ENCODE peak calls at places on chromosome 13, in seven cellular contexts. X is heart left ventricle, E is gastrocnemius medialis, C is ovary, H is esophagus squamous epithelium, O is spleen, R is right lobe of liver. B is an unnamed sample. For H3K4me1, the result is how much of the 10 kb centered on the place peaks cover.

GRCh38 chr13:67296511-67296910 is 66.4 kb upstream of the PCDH9 start:
- DNase-seq in X (no peak), E (no peak), C (no peak), H (no peak), O (no peak), R (no peak), B (no peak)

GRCh38 chr13:30464496-30465351 is 1.0 kb downstream of the HMGB1 start:
- DNase-seq in X (peak), E (peak), C (peak), H (peak), O (peak), R (peak), B (peak)

GRCh38 chr13:35499131-35500051 is 22.9 kb upstream of the MAB21L1 start:
- DNase-seq in X (peak), E (no peak), C (no peak), H (no peak), O (no peak), R (no peak), B (no peak)

GRCh38 chr13:50805805-50806204 is 37.7 kb downstream of the DLEU7 start:
- DNase-seq in X (no peak), E (no peak), C (no peak), H (no peak), O (no peak), R (no peak), B (no peak)

GRCh38 chr13:61192826-61193225 is 222.8 kb downstream of the PCDH20 start:
- DNase-seq in X (no peak), E (no peak), C (no peak), H (no peak), O (no peak), R (no peak), B (no peak)

GRCh38 chr13:22451345-22451744 is 729.4 kb upstream of the SGCG start:
- DNase-seq in X (peak), E (peak), C (no peak), H (no peak), O (no peak), R (no peak), B (no peak)

GRCh38 chr13:72839831-72840426 is 58.0 kb downstream of the PIBF1 start:
- DNase-seq in X (no peak), E (no peak), C (no peak), H (no peak), O (peak), R (peak), B (no peak)

GRCh38 chr13:46665243-46665629 is 112.3 kb downstream of the LRCH1 start:
- DNase-seq in X (no peak), E (no peak), C (no peak), H (no peak), O (no peak), R (no peak), B (no peak)

GRCh38 chr13:32228330-32229041 is 86.7 kb downstream of the ZAR1L start:
- DNase-seq in X (no peak), E (no peak), C (no peak), H (no peak), O (no peak), R (no peak), B (no peak)

GRCh38 chr13:92739306-92739818 is 487.2 kb upstream of the GPC6 start:
- DNase-seq in X (no peak), E (no peak), C (no peak), H (no peak), O (no peak), R (no peak), B (no peak)

GRCh38 chr13:45092668-45093067 is 27.6 kb upstream of the GTF2F2 start:
- DNase-seq in X (no peak), E (no peak), C (no peak), H (no peak), O (no peak), R (no peak), B (no peak)

GRCh38 chr13:84279166-84279565 is 396.9 kb upstream of the SLITRK1 start:
- DNase-seq in X (no peak), E (no peak), C (no peak), H (no peak), O (no peak), R (no peak), B (no peak)

GRCh38 chr13:64029343-64030093 is 2613.9 kb upstream of the PCDH20 start:
- DNase-seq in X (no peak), E (no peak), C (no peak), H (no peak), O (peak), R (no peak), B (no peak)

GRCh38 chr13:30395192-30396158 is 26.8 kb upstream of the UBE2L5 start:
- DNase-seq in X (peak), E (peak), C (peak), H (peak), O (peak), R (peak), B (peak)

GRCh38 chr13:42553098-42554046 is 20.6 kb upstream of the TNFSF11 start:
- DNase-seq in X (no peak), E (no peak), C (no peak), H (no peak), O (no peak), R (no peak), B (no peak)

GRCh38 chr13:109586509-109587346 is 199.7 kb downstream of the IRS2 start:
- DNase-seq in X (no peak), E (no peak), C (no peak), H (no peak), O (no peak), R (no peak), B (no peak)

GRCh38 chr13:42796747-42797356 is 15.5 kb downstream of the FAM216B start:
- DNase-seq in X (no peak), E (no peak), C (no peak), H (no peak), O (no peak), R (no peak), B (no peak)

GRCh38 chr13:76829572-76830327 is 56.5 kb downstream of the KCTD12 start:
- DNase-seq in X (peak), E (no peak), C (peak), H (no peak), O (no peak), R (no peak), B (no peak)

GRCh38 chr13:21548577-21548976 is 55.4 kb downstream of the MICU2 start:
- DNase-seq in X (no peak), E (no peak), C (no peak), H (no peak), O (no peak), R (no peak), B (no peak)

GRCh38 chr13:109096101-109096500 is 466.7 kb downstream of the MYO16 start:
- DNase-seq in X (no peak), E (no peak), C (no peak), H (no peak), O (no peak), R (no peak), B (no peak)

GRCh38 chr13:73065665-73066350 is 7.0 kb downstream of the KLF5 start:
- DNase-seq in X (no peak), E (no peak), C (no peak), H (no peak), O (no peak), R (no peak), B (peak)

GRCh38 chr13:49838989-49839388 is 46.5 kb upstream of the KPNA3 start:
- DNase-seq in X (no peak), E (no peak), C (no peak), H (no peak), O (no peak), R (no peak), B (no peak)

GRCh38 chr13:41533266-41533665 is 75.9 kb downstream of the RGCC start:
- DNase-seq in X (no peak), E (no peak), C (no peak), H (no peak), O (no peak), R (no peak), B (no peak)

GRCh38 chr13:94968757-94969086 is 256.4 kb upstream of the SOX21 start:
- DNase-seq in X (no peak), E (no peak), C (no peak), H (no peak), O (no peak), R (no peak), B (no peak)

DNA sequence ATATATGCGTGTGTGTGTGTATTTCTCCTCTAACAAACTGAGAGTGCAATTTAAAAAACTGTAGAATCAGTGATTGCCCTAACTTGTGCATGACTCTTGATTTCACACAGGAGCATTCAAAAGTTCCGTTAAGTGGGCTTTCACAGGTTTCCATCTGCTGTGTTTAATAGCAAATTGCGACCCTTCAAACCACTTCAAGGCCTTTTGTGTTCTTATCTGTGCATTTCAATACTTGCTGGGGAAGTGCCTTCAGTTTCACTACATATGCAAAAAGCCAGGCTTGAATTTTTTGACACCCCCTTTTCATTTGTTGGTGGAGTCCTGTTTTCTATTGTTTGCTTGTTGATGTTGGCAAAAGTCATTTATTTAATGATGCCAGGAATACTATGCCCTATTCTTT is 158.0 kb downstream of the TM9SF2 start:
- DNase-seq in X (no peak), E (no peak), C (no peak), H (no peak), O (no peak), R (no peak), B (no peak)
- H3K4me1 ChIP-seq in X (under half), E (under half), C (under half), H (under half), O (under half), R (under half), B (under half)

GRCh38 chr13:113407103-113407530 is 43.2 kb upstream of the GRTP1 start:
- DNase-seq in X (no peak), E (no peak), C (no peak), H (no peak), O (peak), R (no peak), B (peak)
- H3K27ac ChIP-seq in X (peak), E (peak), C (no peak), H (no peak), O (no peak), R (no peak), B (no peak)

DNA sequence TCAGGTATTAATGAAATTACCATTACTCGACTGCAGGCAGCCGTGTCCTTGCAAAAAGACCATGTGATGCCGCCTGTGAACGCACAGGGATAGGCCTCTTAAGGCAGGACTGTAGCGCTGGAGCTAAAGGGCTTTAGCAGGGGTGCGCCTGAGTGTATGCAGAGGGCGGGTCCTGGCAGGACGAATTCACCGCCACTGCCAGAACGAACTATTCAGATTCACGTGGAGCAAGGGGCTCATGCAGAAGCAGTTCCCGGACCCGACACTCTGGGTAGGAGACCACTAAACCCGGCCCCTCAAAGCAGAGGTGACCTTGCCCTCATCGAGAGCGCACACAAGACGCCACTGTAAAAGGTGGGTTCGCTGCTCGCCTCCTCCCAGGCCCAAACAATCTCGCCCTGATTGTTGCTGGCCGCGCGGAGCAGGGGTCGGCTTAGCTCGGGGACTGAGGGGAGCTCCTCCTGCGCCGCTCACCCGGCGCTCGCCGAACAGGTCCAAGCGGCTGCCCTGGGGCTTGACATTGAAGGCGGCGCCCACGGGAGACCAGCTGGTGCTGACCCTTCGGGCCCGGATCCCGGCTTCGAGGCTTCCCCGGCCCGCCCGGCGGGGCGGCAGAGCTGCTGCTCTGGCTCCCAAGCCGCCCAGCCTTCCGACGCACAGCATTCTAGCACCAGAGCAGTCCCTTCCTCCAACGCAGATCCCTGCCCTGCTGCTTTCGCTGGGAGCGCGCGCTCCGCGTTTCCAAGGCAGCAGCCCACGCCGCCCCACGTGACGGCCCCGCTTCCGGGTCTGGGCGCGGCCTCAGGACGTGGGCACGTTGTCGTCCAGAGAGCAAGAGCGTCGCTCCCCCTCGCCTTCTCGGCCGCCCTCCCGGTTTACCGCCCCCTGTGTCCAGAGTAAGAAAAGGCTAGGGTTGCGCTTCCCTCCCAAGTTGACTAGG is at the start of gene MIPEP:
- DNase-seq in X (peak), E (peak), C (peak), H (peak), O (peak), R (peak), B (peak)
- TF ChIP-seq POLR2A in X (peak), E (peak), C (peak), H (peak), O (no peak), R (peak), B (peak)

DNA sequence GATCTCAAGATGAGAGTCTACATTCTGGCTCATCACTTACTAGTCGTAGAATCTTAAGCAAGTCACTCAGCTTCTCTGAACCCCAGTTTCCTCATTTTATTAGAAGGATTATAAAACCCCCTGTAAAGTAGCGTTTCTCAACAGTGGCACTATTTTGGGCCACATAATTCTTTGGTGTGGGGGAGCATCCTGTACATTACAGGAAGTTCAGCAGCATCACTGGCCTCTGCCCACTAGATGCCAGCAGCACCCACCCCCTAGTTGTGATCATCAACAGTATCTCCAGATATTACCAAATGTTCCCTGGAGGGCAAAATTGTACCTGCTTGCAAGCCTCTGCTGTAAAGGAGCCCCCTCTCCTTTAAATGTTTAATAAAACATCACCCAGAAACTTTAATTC is 22.6 kb downstream of the STARD13 start:
- DNase-seq in X (no peak), E (no peak), C (no peak), H (no peak), O (no peak), R (no peak), B (no peak)
- H3K4me1 ChIP-seq in X (half or more), E (half or more), C (under half), H (half or more), O (under half), R (half or more), B (under half)

DNA sequence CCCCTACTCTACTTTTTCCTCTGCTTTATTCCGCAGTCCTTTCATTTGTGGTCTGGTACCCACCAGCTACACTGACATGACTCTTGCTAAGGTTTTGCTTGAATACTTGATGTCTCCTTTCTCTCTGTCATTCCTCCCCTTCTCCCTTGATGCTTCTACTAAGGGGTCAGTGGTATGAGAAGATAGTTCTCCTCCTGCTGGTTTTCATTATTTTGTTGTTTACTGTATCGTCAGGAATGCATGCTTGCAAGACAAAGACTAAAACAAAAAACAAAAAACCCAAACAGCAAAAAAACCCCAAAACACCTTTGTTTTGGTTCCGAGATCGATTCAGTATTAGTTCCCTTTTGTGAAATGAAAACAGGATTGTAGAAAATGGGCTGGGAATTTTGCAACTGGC is 59.5 kb downstream of the PCCA start:
- DNase-seq in X (no peak), E (no peak), C (no peak), H (no peak), O (no peak), R (no peak), B (no peak)
- H3K27ac ChIP-seq in X (no peak), E (no peak), C (no peak), H (no peak), O (no peak), R (no peak), B (no peak)